ENCODE peak calls at places on chromosomes 13 and 19, in seven cellular contexts. D is activated gamma-delta T cell treated with anti-CD3 and anti-CD28 coated beads, Interleukin-2, amount 50 U/mL, for 16 hours; Q is NCI-H345; L is stimulated activated CD4-positive, alpha-beta T cell treated with anti-CD3 and anti-CD28 coated beads, TNF-alpha, amount 100 ng/mL, for 48 hours; E is M059J; W is NCI-H1092; A is GM04504. P is an unnamed sample.

GRCh38 chr19:2962018-2962670 is 15.2 kb upstream of the TLE6 start:
- DNase-seq in D (peak; percentile 30), Q (peak; percentile 86), L (no peak), E (peak; percentile 56), W (peak; percentile 79), A (no peak), P (peak; percentile 43)

GRCh38 chr13:107322228-107322627 is 754.3 kb upstream of the ARGLU1 start:
- DNase-seq in D (no peak), Q (no peak), L (no peak), E (no peak), W (no peak), A (no peak), P (no peak)

GRCh38 chr13:33787051-33787591 is 30.8 kb upstream of the RFC3 start:
- DNase-seq in D (no peak), Q (no peak), L (no peak), E (peak; percentile 58), W (no peak), A (no peak), P (no peak)

GRCh38 chr13:101511766-101512165 is 59.3 kb downstream of the ITGBL1 start:
- DNase-seq in D (no peak), Q (no peak), L (no peak), E (peak; percentile 35), W (no peak), A (no peak), P (no peak)

GRCh38 chr19:47716270-47716937 is 3.2 kb downstream of the EHD2 start:
- DNase-seq in D (no peak), Q (no peak), L (no peak), E (peak; percentile 13), W (no peak), A (no peak), P (no peak)

GRCh38 chr19:10334340-10335148 is 1.2 kb upstream of the RAVER1 start:
- DNase-seq in D (no peak), Q (peak; percentile 70), L (peak; percentile 33), E (no peak), W (no peak), A (peak; percentile 89), P (peak; percentile 92)

GRCh38 chr13:64551755-64552154 is 2678.4 kb downstream of the PCDH9 start:
- DNase-seq in D (no peak), Q (peak; percentile 16), L (no peak), E (peak; percentile 9), W (no peak), A (peak; percentile 86), P (peak; percentile 4)

GRCh38 chr19:33487901-33488817 is 33.4 kb downstream of the PEPD start:
- DNase-seq in D (no peak), Q (no peak), L (no peak), E (no peak), W (no peak), A (no peak), P (no peak)

GRCh38 chr19:48480476-48481190 is 11.5 kb downstream of the CYTH2 start:
- DNase-seq in D (peak; percentile 31), Q (no peak), L (peak; percentile 30), E (no peak), W (no peak), A (no peak), P (no peak)

GRCh38 chr13:114229486-114229885 is 5.2 kb upstream of the CDC16 start:
- DNase-seq in D (no peak), Q (no peak), L (no peak), E (no peak), W (no peak), A (no peak), P (no peak)

GRCh38 chr19:6060600-6061391 is 49.5 kb downstream of the RFX2 start:
- DNase-seq in D (peak; percentile 18), Q (no peak), L (peak; percentile 19), E (peak; percentile 95), W (no peak), A (no peak), P (no peak)

GRCh38 chr19:58469241-58470013 is 2.5 kb downstream of the ZNF324 start:
- DNase-seq in D (no peak), Q (no peak), L (no peak), E (no peak), W (no peak), A (no peak), P (no peak)

GRCh38 chr19:56839665-56840451 is 668 bp downstream of the PEG3 start:
- DNase-seq in D (no peak), Q (no peak), L (no peak), E (peak; percentile 94), W (no peak), A (no peak), P (peak; percentile 69)

GRCh38 chr13:97434417-97435296 is 688 bp downstream of the RAP2A start:
- DNase-seq in D (peak; percentile 12), Q (peak; percentile 35), L (peak; percentile 0), E (peak; percentile 36), W (no peak), A (no peak), P (no peak)

GRCh38 chr13:74794582-74794981 is 660.4 kb upstream of the KLF12 start:
- DNase-seq in D (no peak), Q (no peak), L (no peak), E (no peak), W (no peak), A (no peak), P (no peak)

GRCh38 chr19:39996218-39996810 is 546 bp upstream of the ZNF546 start:
- DNase-seq in D (peak; percentile 4), Q (peak; percentile 62), L (peak; percentile 29), E (peak; percentile 86), W (no peak), A (peak; percentile 13), P (peak; percentile 30)

GRCh38 chr19:33424181-33424580 is 50.7 kb downstream of the CEBPG start:
- DNase-seq in D (no peak), Q (no peak), L (no peak), E (no peak), W (no peak), A (no peak), P (no peak)

GRCh38 chr13:76854209-76854608 is 32.0 kb downstream of the KCTD12 start:
- DNase-seq in D (no peak), Q (no peak), L (no peak), E (no peak), W (no peak), A (no peak), P (no peak)

GRCh38 chr13:60351326-60351725 is 45.7 kb upstream of the TDRD3 start:
- DNase-seq in D (no peak), Q (no peak), L (no peak), E (peak; percentile 64), W (no peak), A (peak; percentile 81), P (peak; percentile 25)

GRCh38 chr19:47503823-47504145 is 11.1 kb downstream of the NAPA start:
- DNase-seq in D (no peak), Q (no peak), L (no peak), E (no peak), W (no peak), A (no peak), P (no peak)

GRCh38 chr13:29131881-29132668 is 311.9 kb downstream of the MTUS2 start:
- DNase-seq in D (no peak), Q (no peak), L (no peak), E (no peak), W (no peak), A (no peak), P (no peak)

GRCh38 chr19:40933025-40933424 is 51.0 kb upstream of the CYP2A7 start:
- DNase-seq in D (no peak), Q (no peak), L (no peak), E (peak; percentile 68), W (no peak), A (no peak), P (no peak)

GRCh38 chr13:44867825-44868224 is 121.4 kb downstream of the NUFIP1 start:
- DNase-seq in D (no peak), Q (no peak), L (no peak), E (no peak), W (no peak), A (no peak), P (no peak)

GRCh38 chr13:36148436-36148835 is 17.3 kb upstream of the DCLK1 start:
- DNase-seq in D (no peak), Q (no peak), L (no peak), E (no peak), W (no peak), A (no peak), P (no peak)